ENCODE peak calls at places on chromosome 7, in seven cellular contexts. M is uterus, A is lung, R is hepatocyte, L is fibroblast of lung, H is cardiac muscle cell, C is BE2C. D is an unnamed sample. For H3K9me3 and H3K4me1, the result is how much of the 10 kb centered on the place peaks cover.

GRCh38 chr7:100826546-100827329 is 585 bp downstream of the EPHB4 start:
- DNase-seq in M (peak), A (no peak), R (no peak), L (peak), H (no peak), C (no peak), D (peak)

GRCh38 chr7:35313575-35313974 is 59.7 kb upstream of the TBX20 start:
- DNase-seq in M (no peak), A (no peak), R (no peak), L (no peak), H (no peak), C (no peak), D (no peak)

GRCh38 chr7:103637726-103638125 is 191.7 kb upstream of the SLC26A5 start:
- DNase-seq in M (no peak), A (no peak), R (no peak), L (peak), H (no peak), C (no peak), D (no peak)

GRCh38 chr7:107007004-107007891 is 37.3 kb upstream of the PRKAR2B start:
- DNase-seq in M (no peak), A (no peak), R (no peak), L (no peak), H (peak), C (no peak), D (no peak)

GRCh38 chr7:55469271-55469681 is 103.0 kb downstream of the VOPP1 start:
- DNase-seq in M (no peak), A (no peak), R (no peak), L (no peak), H (no peak), C (no peak), D (no peak)

GRCh38 chr7:119320316-119320715 is 952.7 kb upstream of the KCND2 start:
- DNase-seq in M (no peak), A (no peak), R (no peak), L (no peak), H (no peak), C (no peak), D (no peak)

GRCh38 chr7:70566659-70567058 is 565.3 kb upstream of the GALNT17 start:
- DNase-seq in M (no peak), A (no peak), R (peak), L (no peak), H (peak), C (no peak), D (peak)

GRCh38 chr7:156820445-156821063 is 72.4 kb downstream of the LMBR1 start:
- DNase-seq in M (no peak), A (no peak), R (no peak), L (no peak), H (no peak), C (no peak), D (no peak)

GRCh38 chr7:36407636-36408550 is 18.2 kb downstream of the ANLN start:
- DNase-seq in M (no peak), A (no peak), R (no peak), L (no peak), H (no peak), C (no peak), D (no peak)

GRCh38 chr7:2063562-2064360 is 169.0 kb downstream of the MAD1L1 start:
- DNase-seq in M (peak), A (no peak), R (peak), L (no peak), H (peak), C (peak), D (no peak)

GRCh38 chr7:149869867-149870266 is 3.9 kb upstream of the ATP6V0E2 start:
- DNase-seq in M (no peak), A (no peak), R (no peak), L (no peak), H (no peak), C (no peak), D (no peak)

GRCh38 chr7:149872419-149873073 is 1.2 kb upstream of the ATP6V0E2 start:
- DNase-seq in M (peak), A (peak), R (peak), L (peak), H (peak), C (peak), D (peak)

GRCh38 chr7:149870274-149870673 is 3.5 kb upstream of the ATP6V0E2 start:
- DNase-seq in M (no peak), A (no peak), R (no peak), L (no peak), H (no peak), C (no peak), D (no peak)

GRCh38 chr7:149870701-149871483 is 2.9 kb upstream of the ATP6V0E2 start:
- DNase-seq in M (no peak), A (no peak), R (no peak), L (no peak), H (no peak), C (no peak), D (no peak)

GRCh38 chr7:149871576-149871975 is 2.2 kb upstream of the ATP6V0E2 start:
- DNase-seq in M (no peak), A (no peak), R (no peak), L (no peak), H (no peak), C (no peak), D (no peak)
- H3K9me3 ChIP-seq in M (under half), A (under half), R (under half), L (under half), H (under half), C (under half), D (under half)

GRCh38 chr7:65923321-65923720 is 50.4 kb downstream of the VKORC1L1 start:
- DNase-seq in M (no peak), A (no peak), R (no peak), L (no peak), H (no peak), C (no peak), D (no peak)
- H3K4me1 ChIP-seq in M (under half), A (under half), R (under half), L (under half), H (under half), C (under half), D (under half)

GRCh38 chr7:153110606-153111005 is 351.1 kb downstream of the ACTR3B start:
- DNase-seq in M (no peak), A (no peak), R (no peak), L (no peak), H (no peak), C (no peak), D (no peak)
- H3K9me3 ChIP-seq in M (under half), A (under half), R (under half), L (under half), H (under half), C (under half), D (under half)

GRCh38 chr7:130529417-130529816 is 37.5 kb downstream of the MEST start:
- DNase-seq in M (no peak), A (no peak), R (no peak), L (no peak), H (peak), C (no peak), D (peak)
- H3K4me1 ChIP-seq in M (under half), A (under half), R (under half), L (under half), H (under half), C (under half), D (under half)

DNA sequence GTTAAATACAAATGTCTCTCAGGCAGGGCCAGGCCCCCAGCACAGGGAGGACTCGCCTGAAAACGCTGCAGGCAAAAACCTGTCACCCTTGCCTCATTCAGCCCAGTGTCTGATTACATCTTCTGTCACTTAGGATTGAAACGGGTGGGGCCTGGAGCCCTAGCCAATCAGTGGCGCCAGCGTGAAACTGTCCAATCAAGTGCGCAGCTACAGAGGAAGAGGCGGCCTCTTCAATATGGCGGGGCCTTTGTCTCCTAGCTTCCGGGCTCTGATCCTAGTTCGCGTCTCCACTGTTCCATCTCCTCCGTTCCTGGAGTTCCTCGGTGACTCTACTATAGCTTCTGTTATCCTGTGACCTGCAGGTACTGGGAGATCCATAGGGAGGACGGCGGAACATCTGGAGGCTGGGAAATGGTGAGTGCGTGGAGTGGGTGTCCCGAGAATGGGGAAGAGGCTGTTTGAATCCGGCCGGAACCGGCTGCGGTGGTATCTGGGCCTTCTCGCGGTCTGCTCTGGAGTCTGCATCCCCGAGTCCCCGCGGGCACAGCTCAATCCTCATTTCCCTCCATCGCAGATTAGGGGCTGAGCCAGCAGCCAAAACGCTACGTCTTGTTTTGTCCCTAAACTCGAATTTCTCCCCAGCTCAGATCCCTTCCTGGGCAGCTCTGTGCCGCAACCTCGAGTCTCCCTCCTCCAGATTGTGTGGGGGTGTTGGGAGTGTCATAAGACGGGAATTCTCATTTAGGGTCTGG is at the start of gene ZNF736:
- DNase-seq in M (peak), A (peak), R (no peak), L (peak), H (peak), C (peak), D (peak)
- H3K9me3 ChIP-seq in M (under half), A (under half), R (under half), L (under half), H (under half), C (under half), D (under half)

DNA sequence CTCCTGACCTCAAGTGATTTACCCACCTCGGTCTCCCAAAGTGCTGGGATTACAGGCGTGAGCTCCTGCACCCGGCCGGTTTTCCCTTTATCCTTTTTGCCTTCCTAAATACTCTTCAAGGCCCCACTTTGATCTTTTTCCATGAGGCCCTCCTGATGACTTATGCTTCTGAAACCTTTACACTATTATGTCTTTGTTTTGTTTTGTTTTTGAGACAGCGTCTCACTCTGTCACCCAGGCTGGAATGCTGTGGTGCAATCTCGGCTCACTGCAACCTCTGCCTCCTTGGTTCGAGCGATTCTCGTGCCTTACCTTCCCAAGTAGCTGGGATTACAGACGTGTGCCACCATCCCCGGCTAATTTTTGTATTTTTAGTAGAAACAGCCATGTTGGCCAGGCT is 3.8 kb downstream of the STMP1 start:
- DNase-seq in M (no peak), A (no peak), R (no peak), L (peak), H (no peak), C (no peak), D (no peak)
- H3K4me1 ChIP-seq in M (under half), A (under half), R (under half), L (under half), H (under half), C (under half), D (half or more)

GRCh38 chr7:157980774-157981173 is 606.8 kb downstream of the PTPRN2 start:
- DNase-seq in M (no peak), A (no peak), R (no peak), L (no peak), H (no peak), C (no peak), D (no peak)
- H3K9me3 ChIP-seq in M (under half), A (under half), R (under half), L (under half), H (under half), C (under half), D (under half)